ENCODE peak calls at places on chromosomes 16 and 17, in six cellular contexts. W is neural crest cell, J is fibroblast of lung, B is AG10803, A is tibial nerve, Z is cardiac muscle cell. Y is an unnamed sample.

GRCh38 chr16:69620564-69620963 is 54.8 kb downstream of the NFAT5 start:
- DNase-seq in B (peak), Z (no peak), J (peak), W (no peak), A (no peak), Y (no peak)

GRCh38 chr17:78925662-78926555 is 722 bp upstream of the TIMP2 start:
- DNase-seq in W (no peak), A (peak), Z (no peak), J (peak), B (peak), Y (no peak)

GRCh38 chr16:71630808-71631207 is 4.8 kb downstream of the MARVELD3 start:
- DNase-seq in B (no peak), Z (no peak), J (no peak), A (no peak), W (no peak), Y (no peak)

GRCh38 chr16:30065943-30066881 is 652 bp downstream of the ALDOA start:
- DNase-seq in Z (peak), J (peak), W (no peak), A (no peak), B (peak), Y (no peak)

GRCh38 chr17:44623070-44623725 is 33.1 kb upstream of the MEIOC start:
- DNase-seq in B (peak), J (no peak), W (no peak), Z (no peak), A (no peak), Y (no peak)

GRCh38 chr16:89191033-89191900 is 9.1 kb downstream of the SLC22A31 start:
- DNase-seq in W (no peak), Z (no peak), A (no peak), B (no peak), J (no peak), Y (no peak)

GRCh38 chr16:188674-189073 is 8.4 kb downstream of the HBQ1 start:
- DNase-seq in Z (no peak), W (no peak), A (no peak), B (no peak), J (no peak), Y (no peak)

GRCh38 chr17:28842282-28843012 is at the start of gene FAM222B:
- DNase-seq in W (peak), B (peak), Z (peak), J (peak), A (peak), Y (peak)

GRCh38 chr17:2690165-2691068 is 21.1 kb downstream of the CLUH start:
- DNase-seq in B (no peak), J (no peak), A (no peak), W (no peak), Z (no peak), Y (no peak)

GRCh38 chr17:34780438-34780837 is 180.8 kb downstream of the CCT6B start:
- DNase-seq in W (no peak), A (no peak), J (no peak), Z (no peak), B (no peak), Y (no peak)

GRCh38 chr17:49513616-49514373 is 18.7 kb downstream of the NGFR start:
- DNase-seq in B (no peak), W (no peak), J (no peak), A (peak), Z (no peak), Y (no peak)

GRCh38 chr16:10188236-10188635 is 6.0 kb upstream of the GRIN2A start:
- DNase-seq in W (no peak), J (no peak), B (no peak), Z (no peak), A (no peak), Y (no peak)

GRCh38 chr17:81635431-81635830 is 1.5 kb downstream of the NPLOC4 start:
- DNase-seq in B (no peak), A (no peak), Z (no peak), J (no peak), W (no peak), Y (no peak)

GRCh38 chr16:29316673-29317237 is 89.8 kb downstream of the NPIPB11 start:
- DNase-seq in J (peak), W (no peak), B (no peak), Z (no peak), A (no peak), Y (no peak)

GRCh38 chr16:87864331-87864989 is 4.8 kb downstream of the SLC7A5 start:
- DNase-seq in Z (no peak), B (no peak), W (no peak), A (no peak), J (no peak), Y (no peak)

GRCh38 chr17:28705728-28706334 is 5.9 kb downstream of the PROCA1 start:
- DNase-seq in J (no peak), A (no peak), Z (no peak), B (no peak), W (no peak), Y (no peak)

GRCh38 chr17:56891751-56892150 is 22.1 kb downstream of the TRIM25 start:
- DNase-seq in J (no peak), B (no peak), W (no peak), A (no peak), Z (no peak), Y (no peak)

GRCh38 chr17:55852734-55853133 is 101.9 kb downstream of the PCTP start:
- DNase-seq in Z (no peak), W (no peak), J (no peak), A (no peak), B (no peak), Y (no peak)

GRCh38 chr17:61459434-61459809 is 7.2 kb downstream of the TBX4 start:
- DNase-seq in W (no peak), B (no peak), Z (no peak), A (no peak), J (no peak), Y (no peak)

GRCh38 chr16:86791287-86792074 is 213.1 kb downstream of the FOXL1 start:
- DNase-seq in Z (no peak), B (no peak), J (peak), W (no peak), A (no peak), Y (no peak)

GRCh38 chr17:36728030-36728991 is 126.9 kb downstream of the MRM1 start:
- DNase-seq in Z (no peak), B (no peak), J (no peak), W (no peak), A (no peak), Y (no peak)

GRCh38 chr17:77957215-77957868 is 1.2 kb upstream of the TNRC6C start:
- DNase-seq in B (peak), J (peak), A (peak), Z (peak), W (peak), Y (no peak)

GRCh38 chr16:70717065-70717464 is 31.2 kb upstream of the MTSS2 start:
- DNase-seq in J (no peak), W (no peak), Z (no peak), B (no peak), A (no peak), Y (no peak)

GRCh38 chr16:11256657-11257130 is 690 bp upstream of the SOCS1 start:
- DNase-seq in Z (peak), W (no peak), A (peak), B (peak), J (peak), Y (peak)

GRCh38 chr16:55252577-55252976 is 71.4 kb upstream of the IRX6 start:
- DNase-seq in B (no peak), Z (no peak), W (no peak), A (no peak), J (no peak), Y (no peak)

GRCh38 chr17:45394913-45395568 is 37.6 kb downstream of the ARHGAP27 start:
- DNase-seq in B (peak), J (peak), Z (peak), A (peak), W (peak), Y (peak)

GRCh38 chr16:22687031-22687530 is 126.9 kb upstream of the HS3ST2 start:
- DNase-seq in Z (no peak), J (no peak), W (no peak), A (no peak), B (no peak), Y (no peak)

GRCh38 chr17:75918112-75918445 is 13.4 kb upstream of the MRPL38 start:
- DNase-seq in J (no peak), Z (no peak), B (no peak), W (no peak), A (no peak), Y (no peak)

GRCh38 chr16:4538386-4539235 is at the start of gene CDIP1:
- DNase-seq in J (peak), W (peak), Z (peak), B (peak), A (peak), Y (peak)

GRCh38 chr16:88570691-88571092 is 489 bp downstream of the ZC3H18 start:
- DNase-seq in W (no peak), Z (peak), J (no peak), A (no peak), B (no peak), Y (no peak)

GRCh38 chr17:32266389-32267269 is 997 bp downstream of the RHBDL3 start:
- DNase-seq in W (peak), J (no peak), A (no peak), Z (peak), B (no peak), Y (no peak)

GRCh38 chr17:64573214-64573613 is 66.4 kb downstream of the CEP95 start:
- DNase-seq in J (no peak), A (no peak), Z (no peak), B (no peak), W (no peak), Y (no peak)

GRCh38 chr17:2602597-2603017 is 9.2 kb downstream of the PAFAH1B1 start:
- DNase-seq in W (no peak), Z (no peak), B (no peak), J (peak), A (no peak), Y (no peak)

GRCh38 chr17:63842173-63842539 is 329 bp downstream of the SMARCD2 start:
- DNase-seq in B (no peak), A (no peak), Z (no peak), J (peak), W (peak), Y (no peak)

GRCh38 chr17:70166571-70166970 is 2.8 kb upstream of the KCNJ2 start:
- DNase-seq in A (no peak), W (no peak), J (no peak), Z (no peak), B (no peak), Y (no peak)

GRCh38 chr17:72234951-72235350 is 114.1 kb downstream of the SOX9 start:
- DNase-seq in J (no peak), W (no peak), A (no peak), B (no peak), Z (peak), Y (no peak)

DNA sequence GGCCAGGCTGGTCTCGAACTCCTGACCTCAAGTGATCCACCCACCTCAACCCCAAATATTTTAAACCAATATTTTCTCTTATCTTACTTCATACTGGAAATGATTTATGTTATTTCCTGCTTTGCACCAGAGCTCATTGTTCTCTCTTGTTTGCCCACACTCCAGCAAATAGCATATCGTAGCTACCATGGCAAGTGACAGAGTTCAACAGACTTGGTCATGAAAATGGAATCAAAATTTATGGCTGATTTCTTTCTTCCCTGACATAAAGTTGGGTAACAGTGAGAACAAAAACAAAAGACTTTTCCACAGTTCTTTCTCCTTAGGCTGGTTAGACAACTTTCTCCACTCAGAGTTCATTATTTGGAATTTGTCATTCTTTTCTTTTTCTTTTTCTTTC is 4.1 kb downstream of the RUNDC1 start:
- DNase-seq in J (no peak), Z (no peak), B (no peak), W (no peak), A (no peak), Y (no peak)
- TF ChIP-seq CTCF in J (no peak), Z (no peak), B (no peak), W (no peak), A (no peak), Y (no peak)

GRCh38 chr16:85222151-85222863 is 110.0 kb upstream of the CIBAR2 start:
- DNase-seq in W (no peak), A (no peak), B (no peak), J (peak), Z (no peak), Y (no peak)

GRCh38 chr16:85216522-85217375 is 104.5 kb upstream of the CIBAR2 start:
- DNase-seq in B (no peak), J (no peak), A (no peak), W (no peak), Z (no peak), Y (no peak)

GRCh38 chr16:85221810-85222150 is 109.5 kb upstream of the CIBAR2 start:
- DNase-seq in J (no peak), A (no peak), Z (no peak), B (no peak), W (no peak), Y (no peak)

GRCh38 chr16:85221081-85221809 is 109.0 kb upstream of the CIBAR2 start:
- DNase-seq in A (no peak), W (peak), Z (no peak), J (peak), B (no peak), Y (no peak)

DNA sequence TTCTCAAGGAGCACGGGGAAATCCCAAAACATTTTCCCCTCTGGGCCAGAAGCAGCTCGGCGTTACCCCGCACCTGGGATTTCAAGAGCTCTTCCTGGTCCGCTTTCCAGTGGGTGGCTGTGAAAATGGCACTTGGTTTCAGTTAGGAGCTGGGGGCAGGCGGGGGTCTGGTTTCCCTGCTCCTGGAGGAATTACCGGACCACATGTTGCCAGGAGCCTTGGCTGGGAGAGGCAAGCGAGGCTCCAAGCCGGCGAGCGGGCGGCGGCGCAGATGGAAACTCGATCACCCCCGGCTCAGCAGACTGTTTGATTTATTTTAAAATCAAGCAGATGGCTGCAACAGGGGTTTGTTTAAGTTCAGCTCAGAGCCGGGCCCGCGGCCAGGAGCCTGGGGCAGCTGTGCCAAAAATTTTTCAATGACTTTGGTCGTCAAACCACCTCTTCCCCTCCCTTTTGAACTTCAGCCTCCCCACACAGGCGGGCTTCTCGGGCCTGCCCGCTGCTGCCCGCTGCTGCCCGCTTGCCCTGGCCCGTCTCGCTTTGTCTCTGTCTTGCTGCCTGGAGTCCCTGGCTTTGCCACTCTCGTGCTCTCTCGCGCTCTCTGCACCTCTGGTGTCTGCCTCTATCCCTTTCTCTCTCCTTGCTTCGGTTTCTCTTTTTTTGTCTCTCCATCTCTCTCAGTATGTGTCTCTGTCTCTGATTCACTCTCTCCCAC is 108.0 kb upstream of the CIBAR2 start:
- DNase-seq in W (no peak), B (peak), J (peak), A (peak), Z (no peak), Y (no peak)
- TF ChIP-seq CTCF in W (no peak), B (peak), J (no peak), A (no peak), Z (no peak), Y (no peak)

GRCh38 chr16:68273896-68274295 is 9.6 kb downstream of the SLC7A6 start:
- DNase-seq in A (no peak), Z (no peak), J (no peak), W (no peak), B (no peak), Y (no peak)
- TF ChIP-seq CTCF in A (no peak), Z (no peak), J (no peak), W (no peak), B (no peak), Y (no peak)

GRCh38 chr17:5080591-5080990 is 2.3 kb downstream of the ZFP3 start:
- DNase-seq in W (no peak), J (no peak), B (no peak), A (no peak), Z (no peak), Y (no peak)

GRCh38 chr17:5077781-5078105 is 524 bp upstream of the ZFP3 start:
- DNase-seq in Z (no peak), J (no peak), W (no peak), A (no peak), B (no peak), Y (no peak)

DNA sequence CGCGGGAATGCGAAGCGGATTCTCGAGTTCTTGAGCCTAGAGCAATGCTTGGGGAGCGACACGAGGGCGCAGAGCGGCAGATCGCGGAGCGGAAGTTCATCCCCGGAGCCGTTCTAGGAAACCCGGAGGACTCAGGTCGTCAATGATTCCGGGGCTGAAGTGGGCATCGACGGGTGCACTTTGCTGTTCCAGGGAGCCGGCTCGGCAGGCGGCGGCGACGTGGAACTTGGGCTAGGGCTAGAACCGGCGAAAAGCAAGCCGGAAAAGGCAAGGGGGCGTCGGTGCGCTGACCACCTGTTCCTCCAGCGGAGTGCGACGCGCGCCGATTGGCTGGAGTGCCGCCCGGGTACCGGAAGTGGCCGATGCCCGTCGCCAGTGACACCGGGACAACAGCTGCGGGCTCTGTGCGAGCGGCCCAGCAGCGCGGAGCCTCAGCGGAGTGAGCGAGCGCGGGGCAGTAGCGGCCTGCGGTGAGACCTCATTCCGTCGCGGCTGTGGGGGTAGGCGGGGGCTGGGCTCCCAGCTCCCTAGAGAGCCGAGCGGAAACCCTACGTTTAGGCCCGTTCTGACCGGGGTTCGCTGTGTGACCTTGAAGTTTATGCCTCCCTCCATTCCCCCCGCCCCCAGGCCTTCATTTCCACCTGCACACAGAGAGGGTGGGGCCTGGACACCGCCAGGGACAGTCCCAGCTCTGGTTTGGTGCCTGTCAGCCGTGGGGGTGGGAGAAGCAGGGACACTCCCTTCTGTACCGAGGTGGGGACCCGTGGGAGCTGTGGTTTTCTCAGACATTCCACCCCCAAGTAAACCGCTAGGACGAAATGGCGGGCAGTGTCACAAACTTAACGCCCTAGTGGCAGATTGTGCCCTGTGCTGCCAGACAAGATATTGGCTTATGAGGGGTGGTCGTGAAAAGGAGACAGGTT is at the start of gene ZFP3:
- DNase-seq in W (no peak), Z (peak), B (peak), A (peak), J (peak), Y (no peak)
- TF ChIP-seq CTCF in W (no peak), Z (peak), B (peak), A (no peak), J (no peak), Y (peak)

GRCh38 chr17:40190197-40191021 is 13.1 kb downstream of the RAPGEFL1 start:
- DNase-seq in Z (peak), W (no peak), A (no peak), J (no peak), B (no peak), Y (no peak)
- TF ChIP-seq CTCF in Z (peak), W (peak), A (no peak), J (peak), B (peak), Y (peak)

GRCh38 chr16:50068550-50068949 is 2.8 kb downstream of the HEATR3 start:
- DNase-seq in B (peak), W (no peak), A (no peak), Z (no peak), J (peak), Y (no peak)

GRCh38 chr16:50066482-50067289 is 916 bp downstream of the HEATR3 start:
- DNase-seq in Z (no peak), J (no peak), W (no peak), B (no peak), A (no peak), Y (no peak)

GRCh38 chr16:50065624-50066481 is at the start of gene HEATR3:
- DNase-seq in B (peak), A (peak), W (peak), Z (peak), J (peak), Y (peak)

GRCh38 chr16:50069060-50069459 is 3.3 kb downstream of the HEATR3 start:
- DNase-seq in W (no peak), J (no peak), Z (no peak), B (no peak), A (no peak), Y (no peak)

GRCh38 chr16:50067290-50067853 is 1.6 kb downstream of the HEATR3 start:
- DNase-seq in J (peak), B (peak), A (peak), W (peak), Z (peak), Y (no peak)
- TF ChIP-seq CTCF in J (peak), B (peak), A (no peak), W (peak), Z (peak), Y (peak)